ENCODE peak calls at places on chromosomes 7 and 10, in five cellular contexts. T is activated effector memory CD4-positive, alpha-beta T cell treated with anti-CD3 and anti-CD28 coated beads, Interleukin-2, amount 50 U/mL, for 16 hours; V is glutamatergic neuron; X is NCI-H460; S is GM23248. H is an unnamed sample.

GRCh38 chr10:49649294-49649693 is 30.2 kb upstream of the C10orf53 start:
- DNase-seq in X (no peak), S (peak), V (peak), T (peak), H (peak)

GRCh38 chr10:130994845-130995244 is 316.7 kb downstream of the TCERG1L start:
- DNase-seq in X (no peak), T (no peak), S (no peak), V (no peak), H (peak)

GRCh38 chr7:158529181-158530096 is 58.2 kb downstream of the PTPRN2 start:
- DNase-seq in V (no peak), T (no peak), S (no peak), X (no peak), H (no peak)

GRCh38 chr7:139895141-139895829 is 66.2 kb downstream of the TBXAS1 start:
- DNase-seq in V (no peak), S (no peak), X (no peak), T (no peak), H (no peak)

GRCh38 chr7:369981-370621 is 80.1 kb downstream of the FOXL3 start:
- DNase-seq in T (peak), S (no peak), X (no peak), V (peak), H (peak)

GRCh38 chr7:12111461-12112405 is 99.4 kb upstream of the TMEM106B start:
- DNase-seq in V (peak), T (peak), S (peak), X (no peak), H (no peak)

GRCh38 chr10:63866075-63866746 is 345.0 kb downstream of the REEP3 start:
- DNase-seq in S (peak), V (peak), X (peak), T (peak), H (no peak)

GRCh38 chr7:159098795-159099194 is 45.9 kb downstream of the VIPR2 start:
- DNase-seq in T (peak), V (no peak), X (no peak), S (no peak), H (peak)

GRCh38 chr10:102744374-102745051 is 765 bp downstream of the WBP1L start:
- DNase-seq in X (no peak), S (peak), V (no peak), T (no peak), H (no peak)

GRCh38 chr7:134432296-134433152 is 26.4 kb downstream of the AKR1B1 start:
- DNase-seq in T (peak), V (peak), X (peak), S (peak), H (peak)

GRCh38 chr7:121395494-121395960 is 581 bp downstream of the FAM3C start:
- DNase-seq in S (peak), X (no peak), T (peak), V (no peak), H (no peak)

GRCh38 chr7:90838799-90839198 is 242.7 kb downstream of the CDK14 start:
- DNase-seq in S (no peak), T (no peak), X (no peak), V (no peak), H (no peak)

GRCh38 chr7:1811850-1812692 is 142.0 kb downstream of the ELFN1 start:
- DNase-seq in S (no peak), T (peak), V (no peak), X (peak), H (peak)

GRCh38 chr10:89744021-89744420 is 42.6 kb downstream of the KIF20B start:
- DNase-seq in X (no peak), S (peak), V (no peak), T (no peak), H (no peak)

GRCh38 chr10:69057261-69057950 is 30.5 kb upstream of the SRGN start:
- DNase-seq in S (no peak), X (no peak), V (no peak), T (no peak), H (peak)

GRCh38 chr10:113199459-113199858 is 249.4 kb downstream of the TCF7L2 start:
- DNase-seq in V (no peak), X (no peak), T (no peak), S (peak), H (no peak)

GRCh38 chr7:151869968-151870918 is 6.7 kb downstream of the PRKAG2 start:
- DNase-seq in S (no peak), V (no peak), X (no peak), T (no peak), H (no peak)

H was measured in cardiac septum.